ENCODE peak calls at places on chromosome 15, in ten cellular contexts. N is body of pancreas, V is A549, Q is breast epithelium, D is IMR-90, A is vagina, K is gastrocnemius medialis, W is tibial nerve, Y is lower leg skin, F is transverse colon. J is an unnamed sample.

GRCh38 chr15:40337597-40337996 is 3.1 kb downstream of the CCDC9B start:
- DNase-seq in N (peak; percentile 35), V (no peak), Q (no peak), D (no peak), A (no peak), K (no peak), W (no peak), Y (no peak), F (no peak), J (no peak)

GRCh38 chr15:59105839-59106238 is 893 bp downstream of the CCNB2 start:
- DNase-seq in N (no peak), V (peak; percentile 20), Q (no peak), D (no peak), A (no peak), K (no peak), W (no peak), Y (no peak), F (no peak), J (no peak)

GRCh38 chr15:67839358-67839928 is 402 bp downstream of the RNU6-1 start:
- DNase-seq in N (no peak), V (peak; percentile 76), Q (no peak), D (peak; percentile 27), A (no peak), K (no peak), W (no peak), Y (no peak), F (no peak), J (no peak)

GRCh38 chr15:96448923-96449322 is 118.4 kb downstream of the NR2F2 start:
- DNase-seq in N (no peak), V (no peak), Q (no peak), D (no peak), A (no peak), K (no peak), W (no peak), Y (no peak), F (no peak), J (no peak)

GRCh38 chr15:66847565-66847991 is 145.5 kb downstream of the SMAD6 start:
- DNase-seq in N (no peak), V (no peak), Q (no peak), D (no peak), A (no peak), K (no peak), W (no peak), Y (no peak), F (peak; percentile 3), J (no peak)

GRCh38 chr15:63501256-63502089 is 2.9 kb upstream of the USP3 start:
- DNase-seq in N (peak; percentile 87), V (peak; percentile 91), Q (peak; percentile 72), D (peak; percentile 97), A (peak; percentile 92), K (peak; percentile 63), W (peak; percentile 54), Y (peak; percentile 84), F (peak; percentile 83), J (no peak)

GRCh38 chr15:64105113-64105704 is 9.4 kb downstream of the SNX1 start:
- DNase-seq in N (no peak), V (no peak), Q (no peak), D (peak; percentile 57), A (no peak), K (peak; percentile 64), W (no peak), Y (peak; percentile 61), F (no peak), J (no peak)

GRCh38 chr15:28191832-28192231 is 92.7 kb upstream of the OCA2 start:
- DNase-seq in N (peak; percentile 43), V (peak; percentile 30), Q (no peak), D (peak; percentile 77), A (no peak), K (peak; percentile 60), W (no peak), Y (no peak), F (peak; percentile 17), J (no peak)

GRCh38 chr15:59372352-59373211 is at the start of gene MYO1E:
- DNase-seq in N (peak; percentile 94), V (peak; percentile 98), Q (peak; percentile 94), D (peak; percentile 97), A (peak; percentile 98), K (peak; percentile 91), W (peak; percentile 75), Y (peak; percentile 94), F (peak; percentile 92), J (peak; percentile 88)

GRCh38 chr15:27820232-27820631 is 278.9 kb downstream of the OCA2 start:
- DNase-seq in N (no peak), V (peak; percentile 22), Q (no peak), D (peak; percentile 31), A (no peak), K (no peak), W (no peak), Y (no peak), F (no peak), J (no peak)

GRCh38 chr15:99586121-99586520 is 20.3 kb downstream of the MEF2A start:
- DNase-seq in N (no peak), V (no peak), Q (no peak), D (no peak), A (no peak), K (no peak), W (no peak), Y (no peak), F (no peak), J (no peak)

GRCh38 chr15:63056843-63057242 is 14.3 kb downstream of the TPM1 start:
- DNase-seq in N (peak; percentile 43), V (no peak), Q (no peak), D (peak; percentile 85), A (no peak), K (peak; percentile 55), W (no peak), Y (no peak), F (peak; percentile 53), J (no peak)

GRCh38 chr15:51982013-51982769 is 10.6 kb upstream of the LEO1 start:
- DNase-seq in N (no peak), V (peak; percentile 89), Q (no peak), D (peak; percentile 82), A (no peak), K (no peak), W (no peak), Y (no peak), F (no peak), J (peak; percentile 6)
- TF ChIP-seq POLR2A in N (no peak), V (no peak), Q (no peak), D (peak; percentile 35), A (no peak), K (no peak), W (no peak), Y (no peak), F (no peak), J (no peak)

DNA sequence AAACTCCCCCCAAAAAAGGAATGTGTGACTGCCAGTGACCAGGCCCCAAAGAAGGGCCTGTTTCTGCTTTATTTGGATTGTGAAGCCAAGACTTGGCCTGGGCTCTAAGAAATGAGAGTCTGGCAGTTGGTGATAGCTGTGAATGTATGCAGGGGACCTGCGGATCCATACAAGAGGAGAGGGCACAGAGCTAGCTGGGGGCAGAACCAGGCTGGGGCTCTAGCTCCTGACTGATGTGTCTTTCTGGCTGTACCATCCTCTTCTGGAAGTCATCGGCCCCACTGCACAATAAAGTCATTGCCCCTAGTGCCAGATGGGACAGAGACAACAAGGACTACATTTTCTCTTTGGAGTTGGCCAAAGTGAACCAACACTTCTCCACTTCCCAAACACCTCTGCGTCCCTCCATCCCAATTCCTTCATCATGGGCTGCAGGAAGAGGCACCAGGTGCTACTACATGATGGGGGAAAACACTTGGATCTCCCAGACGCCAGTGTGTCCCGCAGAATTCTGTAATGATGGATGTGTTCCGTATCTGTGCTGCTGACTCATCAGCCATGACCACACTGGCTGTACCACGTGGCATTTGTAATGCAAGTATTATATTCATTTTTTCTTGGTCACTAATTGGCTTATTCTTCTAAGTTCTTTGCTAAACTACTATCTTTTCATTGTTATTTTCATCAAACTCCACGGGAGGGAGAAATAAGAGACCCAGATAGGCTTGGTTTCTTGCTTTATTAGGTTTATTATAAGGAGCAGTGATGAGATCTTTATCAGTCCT is 1.7 kb upstream of the PLA2G4F start:
- DNase-seq in N (no peak), V (no peak), Q (no peak), D (peak; percentile 80), A (no peak), K (peak; percentile 75), W (no peak), Y (no peak), F (no peak), J (peak; percentile 75)
- TF ChIP-seq POLR2A in N (no peak), V (no peak), Q (no peak), D (no peak), A (no peak), K (no peak), W (no peak), Y (no peak), F (no peak), J (no peak)

DNA sequence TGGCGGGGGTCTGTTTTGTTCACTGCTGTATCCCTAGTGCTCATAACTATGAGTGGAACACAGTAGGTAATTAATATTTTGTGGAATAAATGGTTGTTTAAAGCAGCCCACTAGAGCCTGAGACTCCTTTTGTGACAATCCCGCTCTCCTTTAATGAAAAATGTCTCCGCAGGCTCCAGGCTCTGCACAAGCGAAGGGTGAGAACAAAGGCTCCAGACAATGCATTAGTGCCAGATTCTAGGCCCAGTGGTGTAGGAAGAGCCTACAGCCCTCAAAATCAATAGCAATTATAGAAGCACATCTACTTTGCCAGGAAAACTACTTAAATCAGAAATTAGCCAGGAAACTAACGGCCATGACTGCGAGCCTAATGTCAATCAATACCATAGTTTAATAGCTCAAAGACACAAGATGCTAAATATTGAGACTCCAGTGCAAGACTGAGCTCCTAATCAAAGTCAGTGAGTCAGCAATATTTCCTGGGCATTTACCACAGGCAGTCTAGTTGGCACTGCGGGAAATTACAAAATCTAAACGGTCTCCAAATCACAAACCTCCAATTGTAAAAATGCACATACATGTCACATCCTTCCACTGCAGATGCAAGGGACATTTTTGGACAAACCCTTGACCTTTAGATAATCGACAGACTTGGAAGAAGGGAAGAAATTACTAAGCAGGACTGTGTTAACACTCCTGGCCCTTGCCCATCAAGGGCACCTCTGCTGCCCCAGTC is 2.3 kb downstream of the ANXA2 start:
- DNase-seq in N (no peak), V (no peak), Q (no peak), D (no peak), A (peak; percentile 69), K (no peak), W (no peak), Y (no peak), F (no peak), J (no peak)
- TF ChIP-seq POLR2A in N (no peak), V (no peak), Q (no peak), D (peak; percentile 62), A (no peak), K (no peak), W (no peak), Y (no peak), F (no peak), J (no peak)

DNA sequence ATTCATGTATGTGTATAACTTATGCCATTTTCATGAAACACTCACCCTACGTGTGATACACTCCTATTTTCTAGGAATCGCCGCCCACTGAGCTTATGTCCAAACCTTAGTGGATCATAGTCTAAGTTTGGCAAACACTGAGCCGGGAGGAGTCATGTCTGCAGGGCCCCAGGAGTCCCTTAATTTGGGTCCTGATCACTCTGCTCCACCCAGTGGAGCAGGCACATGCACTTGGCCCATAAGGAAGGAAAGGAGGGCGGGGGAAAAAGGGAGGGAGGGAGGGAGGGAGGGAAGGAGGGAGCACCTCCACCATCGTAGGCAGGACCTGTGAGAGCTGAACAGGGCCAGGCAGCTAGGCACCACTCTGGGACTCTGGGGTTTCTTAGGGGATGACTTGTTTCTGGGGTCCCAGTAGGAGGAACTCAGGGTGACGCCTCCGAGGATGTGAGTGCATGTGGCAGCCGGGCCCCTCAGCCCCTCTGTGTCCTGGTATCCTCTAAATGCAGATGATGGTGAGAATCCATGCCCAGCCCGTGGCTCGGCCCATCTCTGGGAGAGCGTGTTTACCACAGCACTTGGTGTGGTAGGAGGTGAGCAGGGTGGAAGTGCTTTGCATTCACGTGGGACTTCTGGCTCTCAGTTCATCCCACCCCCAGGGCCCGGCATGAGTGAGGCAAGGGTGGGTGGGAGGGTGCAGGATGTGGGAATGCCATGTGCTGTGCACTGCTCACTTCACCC is 109.4 kb downstream of the KLF13 start:
- DNase-seq in N (no peak), V (no peak), Q (no peak), D (no peak), A (peak; percentile 93), K (peak; percentile 54), W (no peak), Y (peak; percentile 81), F (no peak), J (no peak)
- TF ChIP-seq POLR2A in N (no peak), V (no peak), Q (no peak), D (no peak), A (no peak), K (no peak), W (no peak), Y (no peak), F (no peak), J (no peak)